ENCODE peak calls at places on chromosome 9, in five cellular contexts. One of them, this sample, is unnamed.

GRCh38 chr9:78813602-78814180 is 516.8 kb downstream of the PSAT1 start:
- DNase-seq in choroid plexus epithelial cell: no peak
- DNase-seq in cardiac muscle cell: no peak
- DNase-seq in activated CD4-positive, alpha-beta memory T cell treated with anti-CD3 and anti-CD28 coated beads, Interleukin-2, amount 10 ng/mL, durations not matched to agents 7 days and 5 days: no peak
- DNase-seq in NCI-H1436 treated with DMSO at 0.1 percent for 48 hours: no peak
- DNase-seq in this sample: no peak

GRCh38 chr9:109381011-109381729 is 60.3 kb upstream of the EPB41L4B start:
- DNase-seq in choroid plexus epithelial cell: peak
- DNase-seq in cardiac muscle cell: no peak
- DNase-seq in activated CD4-positive, alpha-beta memory T cell treated with anti-CD3 and anti-CD28 coated beads, Interleukin-2, amount 10 ng/mL, durations not matched to agents 7 days and 5 days: no peak
- DNase-seq in NCI-H1436 treated with DMSO at 0.1 percent for 48 hours: no peak
- DNase-seq in this sample: no peak

GRCh38 chr9:134939080-134939733 is 21.5 kb upstream of the FCN1 start:
- DNase-seq in choroid plexus epithelial cell: no peak
- DNase-seq in cardiac muscle cell: no peak
- DNase-seq in activated CD4-positive, alpha-beta memory T cell treated with anti-CD3 and anti-CD28 coated beads, Interleukin-2, amount 10 ng/mL, durations not matched to agents 7 days and 5 days: no peak
- DNase-seq in NCI-H1436 treated with DMSO at 0.1 percent for 48 hours: no peak
- DNase-seq in this sample: no peak

GRCh38 chr9:135858491-135859185 is 48.7 kb downstream of the CAMSAP1 start:
- DNase-seq in choroid plexus epithelial cell: no peak
- DNase-seq in cardiac muscle cell: no peak
- DNase-seq in activated CD4-positive, alpha-beta memory T cell treated with anti-CD3 and anti-CD28 coated beads, Interleukin-2, amount 10 ng/mL, durations not matched to agents 7 days and 5 days: no peak
- DNase-seq in NCI-H1436 treated with DMSO at 0.1 percent for 48 hours: no peak
- DNase-seq in this sample: no peak

GRCh38 chr9:121857941-121858340 is 206.5 kb downstream of the DAB2IP start:
- DNase-seq in choroid plexus epithelial cell: no peak
- DNase-seq in cardiac muscle cell: no peak
- DNase-seq in activated CD4-positive, alpha-beta memory T cell treated with anti-CD3 and anti-CD28 coated beads, Interleukin-2, amount 10 ng/mL, durations not matched to agents 7 days and 5 days: no peak
- DNase-seq in NCI-H1436 treated with DMSO at 0.1 percent for 48 hours: no peak
- DNase-seq in this sample: no peak

GRCh38 chr9:72363908-72364678 is 915 bp downstream of the ZFAND5 start:
- DNase-seq in choroid plexus epithelial cell: peak
- DNase-seq in cardiac muscle cell: peak
- DNase-seq in activated CD4-positive, alpha-beta memory T cell treated with anti-CD3 and anti-CD28 coated beads, Interleukin-2, amount 10 ng/mL, durations not matched to agents 7 days and 5 days: peak
- DNase-seq in NCI-H1436 treated with DMSO at 0.1 percent for 48 hours: no peak
- DNase-seq in this sample: peak

GRCh38 chr9:6428940-6429889 is 16.2 kb downstream of the UHRF2 start:
- DNase-seq in choroid plexus epithelial cell: peak
- DNase-seq in cardiac muscle cell: no peak
- DNase-seq in activated CD4-positive, alpha-beta memory T cell treated with anti-CD3 and anti-CD28 coated beads, Interleukin-2, amount 10 ng/mL, durations not matched to agents 7 days and 5 days: peak
- DNase-seq in NCI-H1436 treated with DMSO at 0.1 percent for 48 hours: no peak
- DNase-seq in this sample: no peak

GRCh38 chr9:87884578-87885459 is 2.1 kb downstream of the SPATA31E1 start:
- DNase-seq in choroid plexus epithelial cell: no peak
- DNase-seq in cardiac muscle cell: no peak
- DNase-seq in activated CD4-positive, alpha-beta memory T cell treated with anti-CD3 and anti-CD28 coated beads, Interleukin-2, amount 10 ng/mL, durations not matched to agents 7 days and 5 days: peak
- DNase-seq in NCI-H1436 treated with DMSO at 0.1 percent for 48 hours: no peak
- DNase-seq in this sample: no peak

GRCh38 chr9:6214451-6214850 is 1.2 kb upstream of the IL33 start:
- DNase-seq in choroid plexus epithelial cell: no peak
- DNase-seq in cardiac muscle cell: peak
- DNase-seq in activated CD4-positive, alpha-beta memory T cell treated with anti-CD3 and anti-CD28 coated beads, Interleukin-2, amount 10 ng/mL, durations not matched to agents 7 days and 5 days: no peak
- DNase-seq in NCI-H1436 treated with DMSO at 0.1 percent for 48 hours: no peak
- DNase-seq in this sample: peak

GRCh38 chr9:93134018-93134739 is at the start of gene NINJ1:
- DNase-seq in choroid plexus epithelial cell: peak
- DNase-seq in cardiac muscle cell: peak
- DNase-seq in activated CD4-positive, alpha-beta memory T cell treated with anti-CD3 and anti-CD28 coated beads, Interleukin-2, amount 10 ng/mL, durations not matched to agents 7 days and 5 days: peak
- DNase-seq in NCI-H1436 treated with DMSO at 0.1 percent for 48 hours: no peak
- DNase-seq in this sample: peak

GRCh38 chr9:121852646-121853616 is 201.5 kb downstream of the DAB2IP start:
- DNase-seq in choroid plexus epithelial cell: no peak
- DNase-seq in cardiac muscle cell: peak
- DNase-seq in activated CD4-positive, alpha-beta memory T cell treated with anti-CD3 and anti-CD28 coated beads, Interleukin-2, amount 10 ng/mL, durations not matched to agents 7 days and 5 days: no peak
- DNase-seq in NCI-H1436 treated with DMSO at 0.1 percent for 48 hours: no peak
- DNase-seq in this sample: peak

GRCh38 chr9:134666801-134667200 is 25.2 kb downstream of the COL5A1 start:
- DNase-seq in choroid plexus epithelial cell: no peak
- DNase-seq in cardiac muscle cell: no peak
- DNase-seq in activated CD4-positive, alpha-beta memory T cell treated with anti-CD3 and anti-CD28 coated beads, Interleukin-2, amount 10 ng/mL, durations not matched to agents 7 days and 5 days: no peak
- DNase-seq in NCI-H1436 treated with DMSO at 0.1 percent for 48 hours: no peak
- DNase-seq in this sample: peak

GRCh38 chr9:88872171-88872946 is 118.9 kb upstream of the S1PR3 start:
- DNase-seq in choroid plexus epithelial cell: no peak
- DNase-seq in cardiac muscle cell: no peak
- DNase-seq in activated CD4-positive, alpha-beta memory T cell treated with anti-CD3 and anti-CD28 coated beads, Interleukin-2, amount 10 ng/mL, durations not matched to agents 7 days and 5 days: no peak
- DNase-seq in NCI-H1436 treated with DMSO at 0.1 percent for 48 hours: no peak
- DNase-seq in this sample: no peak

GRCh38 chr9:114005371-114006154 is 72.5 kb downstream of the AMBP start:
- DNase-seq in choroid plexus epithelial cell: no peak
- DNase-seq in cardiac muscle cell: no peak
- DNase-seq in activated CD4-positive, alpha-beta memory T cell treated with anti-CD3 and anti-CD28 coated beads, Interleukin-2, amount 10 ng/mL, durations not matched to agents 7 days and 5 days: peak
- DNase-seq in NCI-H1436 treated with DMSO at 0.1 percent for 48 hours: no peak
- DNase-seq in this sample: no peak

GRCh38 chr9:121566401-121567141 is 66.9 kb upstream of the GGTA1 start:
- DNase-seq in choroid plexus epithelial cell: peak
- DNase-seq in cardiac muscle cell: peak
- DNase-seq in activated CD4-positive, alpha-beta memory T cell treated with anti-CD3 and anti-CD28 coated beads, Interleukin-2, amount 10 ng/mL, durations not matched to agents 7 days and 5 days: no peak
- DNase-seq in NCI-H1436 treated with DMSO at 0.1 percent for 48 hours: no peak
- DNase-seq in this sample: peak

GRCh38 chr9:71793386-71794105 is 25.2 kb upstream of the CEMIP2 start:
- DNase-seq in choroid plexus epithelial cell: peak
- DNase-seq in cardiac muscle cell: peak
- DNase-seq in activated CD4-positive, alpha-beta memory T cell treated with anti-CD3 and anti-CD28 coated beads, Interleukin-2, amount 10 ng/mL, durations not matched to agents 7 days and 5 days: no peak
- DNase-seq in NCI-H1436 treated with DMSO at 0.1 percent for 48 hours: no peak
- DNase-seq in this sample: peak

GRCh38 chr9:94782367-94783120 is 56.0 kb downstream of the AOPEP start:
- DNase-seq in choroid plexus epithelial cell: no peak
- DNase-seq in cardiac muscle cell: peak
- DNase-seq in activated CD4-positive, alpha-beta memory T cell treated with anti-CD3 and anti-CD28 coated beads, Interleukin-2, amount 10 ng/mL, durations not matched to agents 7 days and 5 days: no peak
- DNase-seq in NCI-H1436 treated with DMSO at 0.1 percent for 48 hours: no peak
- DNase-seq in this sample: peak

GRCh38 chr9:89676281-89676680 is 71.5 kb downstream of the GADD45G start:
- DNase-seq in choroid plexus epithelial cell: no peak
- DNase-seq in cardiac muscle cell: no peak
- DNase-seq in activated CD4-positive, alpha-beta memory T cell treated with anti-CD3 and anti-CD28 coated beads, Interleukin-2, amount 10 ng/mL, durations not matched to agents 7 days and 5 days: no peak
- DNase-seq in NCI-H1436 treated with DMSO at 0.1 percent for 48 hours: no peak
- DNase-seq in this sample: no peak

GRCh38 chr9:95406114-95406513 is 88.6 kb upstream of the FANCC start:
- DNase-seq in choroid plexus epithelial cell: peak
- DNase-seq in cardiac muscle cell: peak
- DNase-seq in activated CD4-positive, alpha-beta memory T cell treated with anti-CD3 and anti-CD28 coated beads, Interleukin-2, amount 10 ng/mL, durations not matched to agents 7 days and 5 days: no peak
- DNase-seq in NCI-H1436 treated with DMSO at 0.1 percent for 48 hours: no peak
- DNase-seq in this sample: peak

GRCh38 chr9:136052991-136053756 is 41.9 kb downstream of the NACC2 start:
- DNase-seq in choroid plexus epithelial cell: no peak
- DNase-seq in cardiac muscle cell: no peak
- DNase-seq in activated CD4-positive, alpha-beta memory T cell treated with anti-CD3 and anti-CD28 coated beads, Interleukin-2, amount 10 ng/mL, durations not matched to agents 7 days and 5 days: no peak
- DNase-seq in NCI-H1436 treated with DMSO at 0.1 percent for 48 hours: no peak
- DNase-seq in this sample: no peak

GRCh38 chr9:94011134-94011533 is 56.0 kb upstream of the BARX1 start:
- DNase-seq in choroid plexus epithelial cell: no peak
- DNase-seq in cardiac muscle cell: peak
- DNase-seq in activated CD4-positive, alpha-beta memory T cell treated with anti-CD3 and anti-CD28 coated beads, Interleukin-2, amount 10 ng/mL, durations not matched to agents 7 days and 5 days: no peak
- DNase-seq in NCI-H1436 treated with DMSO at 0.1 percent for 48 hours: no peak
- DNase-seq in this sample: peak

GRCh38 chr9:120386390-120387131 is 193.4 kb downstream of the CDK5RAP2 start:
- DNase-seq in choroid plexus epithelial cell: peak
- DNase-seq in cardiac muscle cell: peak
- DNase-seq in activated CD4-positive, alpha-beta memory T cell treated with anti-CD3 and anti-CD28 coated beads, Interleukin-2, amount 10 ng/mL, durations not matched to agents 7 days and 5 days: no peak
- DNase-seq in NCI-H1436 treated with DMSO at 0.1 percent for 48 hours: peak
- DNase-seq in this sample: peak

GRCh38 chr9:129178983-129179382 is 922 bp upstream of the IER5L start:
- DNase-seq in choroid plexus epithelial cell: no peak
- DNase-seq in cardiac muscle cell: no peak
- DNase-seq in activated CD4-positive, alpha-beta memory T cell treated with anti-CD3 and anti-CD28 coated beads, Interleukin-2, amount 10 ng/mL, durations not matched to agents 7 days and 5 days: no peak
- DNase-seq in NCI-H1436 treated with DMSO at 0.1 percent for 48 hours: no peak
- DNase-seq in this sample: no peak

GRCh38 chr9:71268871-71269640 is 147.6 kb upstream of the TRPM3 start:
- DNase-seq in choroid plexus epithelial cell: no peak
- DNase-seq in cardiac muscle cell: no peak
- DNase-seq in activated CD4-positive, alpha-beta memory T cell treated with anti-CD3 and anti-CD28 coated beads, Interleukin-2, amount 10 ng/mL, durations not matched to agents 7 days and 5 days: no peak
- DNase-seq in NCI-H1436 treated with DMSO at 0.1 percent for 48 hours: no peak
- DNase-seq in this sample: no peak

GRCh38 chr9:130333041-130334040 is 67.8 kb downstream of the HMCN2 start:
- DNase-seq in choroid plexus epithelial cell: peak
- DNase-seq in cardiac muscle cell: peak
- DNase-seq in activated CD4-positive, alpha-beta memory T cell treated with anti-CD3 and anti-CD28 coated beads, Interleukin-2, amount 10 ng/mL, durations not matched to agents 7 days and 5 days: no peak
- DNase-seq in NCI-H1436 treated with DMSO at 0.1 percent for 48 hours: no peak
- DNase-seq in this sample: peak

GRCh38 chr9:96293481-96293880 is 8.5 kb downstream of the HSD17B3 start:
- DNase-seq in choroid plexus epithelial cell: peak
- DNase-seq in cardiac muscle cell: peak
- DNase-seq in activated CD4-positive, alpha-beta memory T cell treated with anti-CD3 and anti-CD28 coated beads, Interleukin-2, amount 10 ng/mL, durations not matched to agents 7 days and 5 days: no peak
- DNase-seq in NCI-H1436 treated with DMSO at 0.1 percent for 48 hours: no peak
- DNase-seq in this sample: peak

GRCh38 chr9:90129446-90129845 is 513.2 kb downstream of the DIRAS2 start:
- DNase-seq in choroid plexus epithelial cell: no peak
- DNase-seq in cardiac muscle cell: no peak
- DNase-seq in activated CD4-positive, alpha-beta memory T cell treated with anti-CD3 and anti-CD28 coated beads, Interleukin-2, amount 10 ng/mL, durations not matched to agents 7 days and 5 days: no peak
- DNase-seq in NCI-H1436 treated with DMSO at 0.1 percent for 48 hours: no peak
- DNase-seq in this sample: no peak

GRCh38 chr9:92294297-92294676 is 790 bp upstream of the IARS1 start:
- DNase-seq in choroid plexus epithelial cell: no peak
- DNase-seq in cardiac muscle cell: peak
- DNase-seq in activated CD4-positive, alpha-beta memory T cell treated with anti-CD3 and anti-CD28 coated beads, Interleukin-2, amount 10 ng/mL, durations not matched to agents 7 days and 5 days: no peak
- DNase-seq in NCI-H1436 treated with DMSO at 0.1 percent for 48 hours: no peak
- DNase-seq in this sample: no peak

GRCh38 chr9:138064547-138064946 is 187.0 kb downstream of the CACNA1B start:
- DNase-seq in choroid plexus epithelial cell: no peak
- DNase-seq in cardiac muscle cell: no peak
- DNase-seq in activated CD4-positive, alpha-beta memory T cell treated with anti-CD3 and anti-CD28 coated beads, Interleukin-2, amount 10 ng/mL, durations not matched to agents 7 days and 5 days: no peak
- DNase-seq in NCI-H1436 treated with DMSO at 0.1 percent for 48 hours: no peak
- DNase-seq in this sample: no peak

GRCh38 chr9:128683340-128684064 is 5.5 kb upstream of the SET start:
- DNase-seq in choroid plexus epithelial cell: peak
- DNase-seq in cardiac muscle cell: peak
- DNase-seq in activated CD4-positive, alpha-beta memory T cell treated with anti-CD3 and anti-CD28 coated beads, Interleukin-2, amount 10 ng/mL, durations not matched to agents 7 days and 5 days: peak
- DNase-seq in NCI-H1436 treated with DMSO at 0.1 percent for 48 hours: no peak
- DNase-seq in this sample: peak